ENCODE peak calls at places on chromosomes 7 and 10, in five cellular contexts. T, E, G, P and S are unnamed samples.

GRCh38 chr10:43231523-43232078 is 35.3 kb downstream of the RASGEF1A start:
- DNase-seq in T (peak), E (no peak), G (no peak), P (no peak), S (no peak)

GRCh38 chr10:109996225-109996624 is 11.6 kb upstream of the ADD3 start:
- DNase-seq in T (no peak), E (no peak), G (peak), P (no peak), S (peak)

GRCh38 chr10:60978287-60979115 is 34.5 kb upstream of the RHOBTB1 start:
- DNase-seq in T (no peak), E (no peak), G (peak), P (peak), S (no peak)

GRCh38 chr10:120824864-120825263 is 26.3 kb upstream of the WDR11 start:
- DNase-seq in T (no peak), E (no peak), G (no peak), P (peak), S (peak)

GRCh38 chr7:82017334-82017943 is 247.6 kb upstream of the HGF start:
- DNase-seq in T (no peak), E (peak), G (peak), P (peak), S (peak)

GRCh38 chr7:18607025-18607424 is 111.5 kb downstream of the HDAC9 start:
- DNase-seq in T (no peak), E (no peak), G (peak), P (no peak), S (peak)

GRCh38 chr10:130929422-130930325 is 381.8 kb downstream of the TCERG1L start:
- DNase-seq in T (no peak), E (no peak), G (no peak), P (no peak), S (no peak)

GRCh38 chr7:47852330-47853245 is 95.7 kb downstream of the PKD1L1 start:
- DNase-seq in T (no peak), E (no peak), G (no peak), P (no peak), S (peak)

GRCh38 chr7:909358-910329 is 33.3 kb downstream of the GET4 start:
- DNase-seq in T (peak), E (no peak), G (peak), P (no peak), S (peak)

GRCh38 chr10:32459072-32459703 is 13.2 kb downstream of the CCDC7 start:
- DNase-seq in T (no peak), E (no peak), G (no peak), P (no peak), S (no peak)

GRCh38 chr7:1671876-1672451 is 1.9 kb downstream of the ELFN1 start:
- DNase-seq in T (no peak), E (no peak), G (no peak), P (no peak), S (no peak)

GRCh38 chr10:92826061-92826460 is 22.3 kb upstream of the EXOC6 start:
- DNase-seq in T (no peak), E (no peak), G (no peak), P (no peak), S (no peak)

GRCh38 chr10:92826504-92826903 is 21.8 kb upstream of the EXOC6 start:
- DNase-seq in T (no peak), E (no peak), G (no peak), P (no peak), S (no peak)

GRCh38 chr10:92822060-92822634 is 26.2 kb upstream of the EXOC6 start:
- DNase-seq in T (no peak), E (peak), G (peak), P (no peak), S (peak)

DNA sequence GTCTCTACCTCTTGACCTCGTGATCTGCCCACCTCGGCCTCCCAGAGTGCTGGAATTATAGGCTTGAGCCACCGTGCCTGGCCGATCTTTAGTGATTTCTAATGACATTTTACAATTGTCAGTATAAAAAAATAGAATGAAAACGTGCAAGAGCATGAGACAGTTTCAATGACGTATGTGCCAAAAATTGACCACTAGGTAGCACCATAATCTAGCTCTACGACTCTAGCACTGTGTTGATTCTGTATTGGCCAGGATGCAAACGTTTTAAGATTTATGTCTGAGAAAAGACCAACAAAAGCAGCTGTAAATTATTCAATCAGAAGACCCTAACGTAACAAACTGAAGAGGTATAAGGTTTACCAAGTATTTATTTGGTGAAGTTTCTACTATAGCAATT is 25.4 kb upstream of the EXOC6 start:
- DNase-seq in T (no peak), E (no peak), G (peak), P (peak), S (peak)
- TF ChIP-seq CTCF in T (peak), E (peak), G (no peak), P (peak), S (peak)

GRCh38 chr7:100171087-100171681 is 2.8 kb upstream of the GAL3ST4 start:
- DNase-seq in T (no peak), E (no peak), G (no peak), P (no peak), S (no peak)
- H3K4me3 ChIP-seq in T (peak), E (no peak), G (peak), P (no peak), S (peak)

GRCh38 chr7:46493196-46493595 is 572.1 kb upstream of the IGFBP3 start:
- DNase-seq in T (no peak), E (no peak), G (no peak), P (no peak), S (peak)
- TF ChIP-seq CTCF in T (peak), E (no peak), G (no peak), P (no peak), S (peak)

DNA sequence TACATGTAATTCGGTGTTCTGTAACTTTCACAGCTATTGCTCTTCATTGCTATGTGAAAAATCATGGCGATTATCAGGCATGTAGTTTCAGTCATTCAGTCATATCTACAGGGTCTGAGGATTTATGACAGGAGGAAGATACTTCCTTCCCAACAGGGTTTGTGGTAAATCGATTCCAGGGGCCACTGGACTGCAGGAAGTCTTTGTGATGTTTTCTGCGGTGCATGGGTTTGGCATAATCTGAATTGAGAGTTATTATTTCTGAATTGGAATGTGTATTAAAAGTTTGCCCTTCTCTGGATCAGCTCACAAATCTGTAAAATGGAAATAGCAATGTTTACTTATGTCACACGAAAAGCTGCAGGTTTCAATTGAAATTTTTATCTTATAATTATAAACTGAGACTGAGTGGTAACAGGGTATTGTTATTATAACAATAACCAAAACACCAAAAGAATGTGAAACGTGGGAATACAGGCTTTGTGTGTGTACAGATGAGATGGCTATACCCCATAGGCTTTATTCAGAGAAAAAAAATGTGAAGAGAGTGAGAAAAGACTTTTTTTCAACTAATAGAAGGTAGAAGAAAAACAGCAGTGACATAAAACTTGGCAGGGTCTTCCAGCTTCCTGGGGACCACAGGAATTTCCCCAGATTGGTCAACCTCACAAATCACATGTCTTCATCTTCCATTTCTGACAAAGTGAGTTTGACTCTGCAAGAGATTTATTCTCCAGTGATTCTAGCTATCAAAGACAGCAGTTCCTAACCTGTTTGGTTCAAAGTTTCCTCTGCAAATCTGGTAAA is 307.7 kb upstream of the NFE2L3 start:
- DNase-seq in T (no peak), E (no peak), G (peak), P (no peak), S (peak)
- H3K4me3 ChIP-seq in T (no peak), E (no peak), G (no peak), P (no peak), S (no peak)

DNA sequence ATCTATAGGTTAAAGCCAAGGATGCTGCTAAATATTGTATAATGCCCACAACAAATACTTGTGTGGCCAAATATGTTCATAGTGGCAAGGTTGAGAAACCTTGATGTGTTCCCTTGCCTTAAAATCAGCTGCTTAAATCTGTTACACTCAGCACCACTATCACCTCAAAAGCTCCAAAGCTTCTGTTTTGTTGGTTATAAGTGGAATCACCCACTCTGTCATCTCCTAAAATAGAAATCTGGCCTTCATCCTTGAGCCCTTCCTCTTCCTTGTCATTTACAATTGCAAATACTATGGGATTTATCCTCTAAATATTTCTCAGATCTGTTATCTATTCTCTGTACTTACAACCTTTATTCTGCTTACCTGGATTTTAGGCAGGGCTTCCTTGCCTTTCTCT is 61.4 kb downstream of the CPED1 start:
- DNase-seq in T (no peak), E (no peak), G (no peak), P (no peak), S (no peak)
- TF ChIP-seq CTCF in T (no peak), E (no peak), G (no peak), P (no peak), S (no peak)

GRCh38 chr10:102718220-102718619 is 3.8 kb downstream of the SFXN2 start:
- DNase-seq in T (no peak), E (no peak), G (peak), P (no peak), S (peak)
- H3K4me3 ChIP-seq in T (peak), E (no peak), G (no peak), P (no peak), S (no peak)

GRCh38 chr10:89092981-89093380 is 102.4 kb downstream of the FAS start:
- DNase-seq in T (no peak), E (no peak), G (no peak), P (no peak), S (no peak)
- TF ChIP-seq CTCF in T (no peak), E (no peak), G (no peak), P (no peak), S (no peak)

DNA sequence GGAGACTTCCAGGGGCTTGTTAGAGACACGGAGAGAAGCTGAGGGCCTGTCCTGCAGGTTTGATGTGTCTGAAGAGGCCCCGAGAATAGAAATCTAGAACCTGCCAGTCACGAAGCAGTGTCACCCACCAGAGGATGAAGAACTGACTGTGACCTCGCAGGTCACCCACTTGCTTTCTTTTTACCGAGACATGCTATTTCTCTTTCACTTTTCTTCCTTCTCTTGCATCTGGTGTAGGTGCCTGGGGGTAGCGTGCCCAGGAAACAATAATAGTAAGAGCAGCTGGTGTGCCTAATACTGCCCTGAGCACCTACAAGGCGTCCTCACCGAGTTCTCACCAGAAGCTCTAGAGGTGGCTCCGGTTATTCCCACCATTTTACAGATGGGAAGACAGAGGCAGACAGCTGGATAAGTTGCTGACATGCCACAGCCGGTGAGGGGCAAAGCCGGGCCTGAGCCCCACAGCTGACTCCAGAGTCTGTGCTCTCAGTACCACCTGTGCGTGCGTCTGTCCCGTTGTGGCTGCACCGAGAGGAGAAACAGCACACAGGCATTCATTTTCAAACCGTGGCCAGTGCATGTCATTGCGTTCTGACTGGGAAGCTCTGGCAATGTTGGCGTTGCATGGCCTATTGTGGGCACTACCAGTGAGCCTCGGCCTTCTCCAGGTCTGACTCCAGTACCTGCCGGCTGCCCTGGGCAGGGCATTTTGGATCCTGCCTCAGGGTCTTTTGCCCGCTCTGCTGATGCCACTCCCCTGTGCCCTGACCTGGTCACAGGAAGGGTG is 7.8 kb downstream of the CHST3 start:
- DNase-seq in T (no peak), E (no peak), G (no peak), P (no peak), S (no peak)
- H3K4me3 ChIP-seq in T (no peak), E (no peak), G (no peak), P (no peak), S (no peak)